ENCODE peak calls at places on chromosomes 7 and 10, in nine cellular contexts. R, C, E, P, W, V, G, Q and X are unnamed samples.

GRCh38 chr10:61760943-61761824 is 98.5 kb downstream of the CABCOCO1 start:
- DNase-seq in E (no peak), V (no peak), C (no peak), Q (peak; percentile 31), G (peak; percentile 67), W (peak; percentile 50), R (peak; percentile 61), P (peak; percentile 5), X (no peak)

GRCh38 chr10:35219906-35220890 is 93.6 kb downstream of the CREM start:
- DNase-seq in R (no peak), E (no peak), Q (no peak), V (no peak), G (no peak), P (no peak), C (no peak), W (no peak), X (no peak)

GRCh38 chr7:39950473-39951155 is 558 bp downstream of the CDK13 start:
- DNase-seq in Q (peak; percentile 30), V (no peak), E (peak; percentile 51), R (no peak), G (no peak), W (peak; percentile 21), P (peak; percentile 70), C (no peak), X (peak; percentile 27)

GRCh38 chr7:5750026-5750425 is 31.4 kb downstream of the RNF216 start:
- DNase-seq in P (peak; percentile 60), C (no peak), V (no peak), E (no peak), G (no peak), R (no peak), Q (no peak), W (no peak), X (no peak)

GRCh38 chr10:34507217-34507616 is 307.9 kb downstream of the PARD3 start:
- DNase-seq in C (no peak), R (no peak), P (no peak), G (no peak), V (no peak), Q (no peak), E (no peak), W (peak; percentile 95), X (no peak)

GRCh38 chr10:101308051-101308450 is 45.9 kb upstream of the BTRC start:
- DNase-seq in R (no peak), G (no peak), W (no peak), C (no peak), E (no peak), V (no peak), P (no peak), Q (no peak), X (no peak)

GRCh38 chr7:41886906-41887311 is 184.0 kb upstream of the INHBA start:
- DNase-seq in R (no peak), C (peak; percentile 93), E (no peak), V (no peak), G (peak; percentile 90), W (no peak), P (no peak), Q (peak; percentile 72), X (no peak)

GRCh38 chr7:129831424-129832058 is 121.2 kb downstream of the UBE2H start:
- DNase-seq in R (peak; percentile 94), W (no peak), P (no peak), G (peak; percentile 97), C (peak; percentile 24), E (no peak), V (peak; percentile 89), Q (no peak), X (no peak)

GRCh38 chr10:49182776-49183175 is 5.4 kb downstream of the TMEM273 start:
- DNase-seq in V (no peak), R (no peak), Q (no peak), G (no peak), W (no peak), C (no peak), P (no peak), E (no peak), X (no peak)

GRCh38 chr7:84529480-84530205 is 335.1 kb upstream of the SEMA3A start:
- DNase-seq in R (peak; percentile 69), G (peak; percentile 53), W (no peak), V (peak; percentile 47), E (no peak), Q (no peak), P (no peak), C (peak; percentile 17), X (no peak)

GRCh38 chr10:94402204-94403033 is at the start of gene TBC1D12:
- DNase-seq in E (peak; percentile 28), W (peak; percentile 90), Q (peak; percentile 97), C (peak; percentile 94), V (peak; percentile 97), G (peak; percentile 94), P (peak; percentile 94), R (peak; percentile 89), X (no peak)

GRCh38 chr10:103451871-103452713 is at the start of gene CALHM2:
- DNase-seq in W (peak; percentile 46), C (peak; percentile 20), Q (peak; percentile 45), E (peak; percentile 58), P (peak; percentile 78), V (no peak), G (no peak), R (no peak), X (no peak)

GRCh38 chr10:69558559-69558958 is 14.7 kb downstream of the NEUROG3 start:
- DNase-seq in E (no peak), R (no peak), P (no peak), V (no peak), Q (no peak), C (no peak), W (no peak), G (no peak), X (no peak)

GRCh38 chr10:13087986-13088618 is 11.9 kb upstream of the OPTN start:
- DNase-seq in V (peak; percentile 29), R (no peak), W (no peak), G (peak; percentile 50), P (no peak), E (no peak), Q (no peak), C (peak; percentile 52), X (no peak)

GRCh38 chr10:51459476-51459875 is 239.9 kb downstream of the CSTF2T start:
- DNase-seq in W (no peak), C (no peak), E (no peak), P (no peak), V (no peak), Q (no peak), R (no peak), G (no peak), X (no peak)

GRCh38 chr7:141158562-141158961 is 84.7 kb downstream of the TMEM178B start:
- DNase-seq in P (no peak), Q (no peak), W (no peak), G (peak; percentile 96), E (no peak), R (peak; percentile 98), V (peak; percentile 38), C (peak; percentile 66), X (no peak)

GRCh38 chr7:55641273-55641691 is 69.0 kb upstream of the VOPP1 start:
- DNase-seq in C (peak; percentile 52), R (peak; percentile 37), W (peak; percentile 86), G (peak; percentile 55), Q (peak; percentile 30), E (peak; percentile 4), P (peak; percentile 86), V (peak; percentile 77), X (no peak)

GRCh38 chr10:126609566-126609965 is 60.9 kb downstream of the C10orf90 start:
- DNase-seq in G (no peak), E (no peak), Q (no peak), P (no peak), C (no peak), V (no peak), R (no peak), W (no peak), X (no peak)

GRCh38 chr10:119677126-119677525 is 25.9 kb downstream of the BAG3 start:
- DNase-seq in V (no peak), Q (no peak), R (no peak), P (no peak), C (no peak), W (no peak), E (no peak), G (no peak), X (no peak)

GRCh38 chr10:93835770-93836169 is 58.0 kb upstream of the SLC35G1 start:
- DNase-seq in R (no peak), E (no peak), C (no peak), Q (no peak), W (no peak), P (no peak), G (no peak), V (no peak), X (no peak)

GRCh38 chr10:84510121-84510520 is 181.7 kb downstream of the CCSER2 start:
- DNase-seq in Q (no peak), R (peak; percentile 26), V (no peak), G (peak; percentile 36), P (no peak), W (no peak), E (no peak), C (no peak), X (no peak)

GRCh38 chr7:148921806-148922205 is 37.7 kb upstream of the EZH2 start:
- DNase-seq in G (no peak), R (no peak), Q (peak; percentile 47), E (no peak), W (no peak), C (no peak), V (no peak), P (no peak), X (no peak)

GRCh38 chr10:29381230-29381563 is 92.3 kb downstream of the LYZL1 start:
- DNase-seq in C (no peak), P (no peak), W (no peak), E (no peak), G (no peak), R (no peak), V (no peak), Q (no peak), X (no peak)

GRCh38 chr7:150631084-150631824 is 931 bp downstream of the GIMAP6 start:
- DNase-seq in W (no peak), V (no peak), R (no peak), E (peak; percentile 31), C (no peak), P (no peak), Q (no peak), G (no peak), X (no peak)

GRCh38 chr10:46291817-46292572 is 5.2 kb downstream of the ANTXRL start:
- DNase-seq in C (no peak), W (no peak), G (no peak), Q (no peak), P (no peak), V (no peak), R (no peak), E (no peak), X (no peak)

GRCh38 chr7:132544999-132545398 is 31.3 kb downstream of the PLXNA4 start:
- DNase-seq in W (no peak), P (no peak), Q (no peak), E (no peak), V (no peak), C (no peak), R (no peak), G (no peak), X (no peak)

GRCh38 chr7:11261470-11261869 is 287.8 kb downstream of the PHF14 start:
- DNase-seq in E (no peak), V (peak; percentile 4), P (no peak), W (peak; percentile 95), G (peak; percentile 31), C (no peak), R (no peak), Q (no peak), X (no peak)

GRCh38 chr10:17645591-17646345 is 1.8 kb downstream of the STAM start:
- DNase-seq in V (no peak), R (no peak), Q (no peak), C (no peak), E (no peak), G (peak; percentile 39), P (no peak), W (no peak), X (no peak)

GRCh38 chr10:70771311-70772194 is 13.6 kb downstream of the TBATA start:
- DNase-seq in P (no peak), E (no peak), R (no peak), W (no peak), Q (no peak), V (no peak), C (no peak), G (no peak), X (no peak)

GRCh38 chr10:90450797-90451196 is 407.0 kb downstream of the HTR7 start:
- DNase-seq in V (no peak), Q (no peak), R (no peak), P (no peak), C (no peak), G (no peak), W (no peak), E (no peak), X (no peak)

GRCh38 chr7:19030280-19030679 is 87.2 kb downstream of the TWIST1 start:
- DNase-seq in G (no peak), V (no peak), W (no peak), Q (no peak), C (no peak), R (no peak), P (no peak), E (no peak), X (no peak)